ENCODE peak calls at places on chromosomes 7 and 10, in nine cellular contexts. One of them, this sample, is unnamed.
A peak's percentile ranks its signal among the peaks of the same experiment; 100 is the strongest.

GRCh38 chr7:95772298-95772770 is at the start of gene DYNC1I1:
- DNase-seq in left lung: peak; percentile 75
- DNase-seq in iPS DF 6.9: no peak
- DNase-seq in GM23338: peak; percentile 73
- DNase-seq in CD8-positive, alpha-beta T cell: no peak
- DNase-seq in left ventricle myocardium inferior: peak; percentile 81
- DNase-seq in PC-9: peak; percentile 43
- DNase-seq in IMR-90: peak; percentile 19
- DNase-seq in ovary: peak; percentile 80
- DNase-seq in this sample: peak; percentile 90

GRCh38 chr7:115689941-115690340 is 340.6 kb downstream of the TFEC start:
- DNase-seq in left ventricle myocardium inferior: no peak
- DNase-seq in left lung: no peak
- DNase-seq in iPS DF 6.9: no peak
- DNase-seq in GM23338: no peak
- DNase-seq in IMR-90: peak; percentile 48
- DNase-seq in ovary: no peak
- DNase-seq in CD8-positive, alpha-beta T cell: no peak
- DNase-seq in PC-9: no peak
- DNase-seq in this sample: no peak

GRCh38 chr10:97185326-97186058 is at the start of gene SLIT1:
- DNase-seq in CD8-positive, alpha-beta T cell: no peak
- DNase-seq in left ventricle myocardium inferior: no peak
- DNase-seq in PC-9: no peak
- DNase-seq in GM23338: peak; percentile 74
- DNase-seq in left lung: no peak
- DNase-seq in IMR-90: no peak
- DNase-seq in ovary: no peak
- DNase-seq in iPS DF 6.9: no peak
- DNase-seq in this sample: no peak

GRCh38 chr7:50450691-50451051 is 521 bp upstream of the FIGNL1 start:
- DNase-seq in PC-9: no peak
- DNase-seq in ovary: no peak
- DNase-seq in CD8-positive, alpha-beta T cell: no peak
- DNase-seq in iPS DF 6.9: no peak
- DNase-seq in IMR-90: no peak
- DNase-seq in left lung: no peak
- DNase-seq in GM23338: peak; percentile 56
- DNase-seq in left ventricle myocardium inferior: peak; percentile 23
- DNase-seq in this sample: no peak

GRCh38 chr7:142563470-142563869 is 185.8 kb upstream of the PRSS1 start:
- DNase-seq in PC-9: no peak
- DNase-seq in GM23338: no peak
- DNase-seq in left lung: no peak
- DNase-seq in ovary: no peak
- DNase-seq in iPS DF 6.9: no peak
- DNase-seq in IMR-90: peak; percentile 51
- DNase-seq in CD8-positive, alpha-beta T cell: no peak
- DNase-seq in left ventricle myocardium inferior: no peak
- DNase-seq in this sample: no peak

GRCh38 chr10:127338391-127339108 is 142.2 kb upstream of the INSYN2A start:
- DNase-seq in PC-9: no peak
- DNase-seq in CD8-positive, alpha-beta T cell: no peak
- DNase-seq in iPS DF 6.9: no peak
- DNase-seq in GM23338: no peak
- DNase-seq in IMR-90: no peak
- DNase-seq in ovary: no peak
- DNase-seq in left ventricle myocardium inferior: no peak
- DNase-seq in left lung: no peak
- DNase-seq in this sample: peak; percentile 54

GRCh38 chr10:103595933-103596726 is 102.6 kb downstream of the NEURL1 start:
- DNase-seq in IMR-90: no peak
- DNase-seq in left ventricle myocardium inferior: no peak
- DNase-seq in left lung: no peak
- DNase-seq in iPS DF 6.9: no peak
- DNase-seq in GM23338: no peak
- DNase-seq in CD8-positive, alpha-beta T cell: no peak
- DNase-seq in PC-9: no peak
- DNase-seq in ovary: no peak
- DNase-seq in this sample: no peak

GRCh38 chr7:39608278-39608677 is 15.1 kb upstream of the RALA start:
- DNase-seq in GM23338: peak; percentile 9
- DNase-seq in CD8-positive, alpha-beta T cell: no peak
- DNase-seq in iPS DF 6.9: no peak
- DNase-seq in left ventricle myocardium inferior: no peak
- DNase-seq in left lung: no peak
- DNase-seq in ovary: no peak
- DNase-seq in PC-9: no peak
- DNase-seq in IMR-90: no peak
- DNase-seq in this sample: no peak

DNA sequence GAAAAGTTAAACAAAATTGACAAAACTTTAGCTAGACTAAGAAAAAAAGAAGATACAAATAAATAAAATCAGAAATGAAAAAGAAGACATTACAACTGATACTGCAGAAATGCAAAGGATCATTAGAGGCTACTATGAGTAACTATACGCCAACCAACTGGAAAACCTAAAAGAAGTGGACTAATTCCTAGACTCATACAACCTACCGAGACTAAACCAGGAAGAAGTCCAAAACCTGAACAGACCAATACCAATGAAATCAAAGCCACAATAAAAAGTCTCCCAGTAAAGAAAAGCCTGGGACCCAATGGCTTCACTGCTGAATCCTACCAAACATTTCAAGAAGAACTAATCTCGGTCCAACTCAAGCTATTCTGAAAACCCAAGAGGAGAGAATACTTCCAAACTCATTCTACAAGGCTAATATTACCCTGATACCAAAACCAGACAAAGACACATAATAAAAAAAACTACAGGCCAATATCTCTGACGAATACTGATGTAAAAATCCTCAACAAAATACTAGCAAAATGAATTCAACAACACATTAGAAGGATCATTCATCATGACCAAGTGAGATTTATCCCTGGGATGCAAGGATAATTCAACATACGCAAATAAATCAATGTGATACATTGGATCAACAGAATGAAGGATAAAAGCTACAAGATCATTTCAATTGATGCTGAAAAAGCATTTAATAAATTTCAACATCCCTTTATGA is 20.3 kb downstream of the ELAPOR2 start:
- DNase-seq in iPS DF 6.9: no peak
- DNase-seq in CD8-positive, alpha-beta T cell: no peak
- DNase-seq in IMR-90: no peak
- DNase-seq in left lung: no peak
- DNase-seq in PC-9: no peak
- DNase-seq in left ventricle myocardium inferior: no peak
- DNase-seq in ovary: no peak
- DNase-seq in GM23338: no peak
- DNase-seq in this sample: no peak
- H3K4me3 ChIP-seq in iPS DF 6.9: peak overlapping the region; percentile 69
- H3K4me3 ChIP-seq in CD8-positive, alpha-beta T cell: no peak overlapping the region
- H3K4me3 ChIP-seq in IMR-90: no peak overlapping the region
- H3K4me3 ChIP-seq in left lung: no peak overlapping the region
- H3K4me3 ChIP-seq in PC-9: peak overlapping the region; percentile 88
- H3K4me3 ChIP-seq in left ventricle myocardium inferior: peak overlapping the region; percentile 52
- H3K4me3 ChIP-seq in ovary: peak overlapping the region; percentile 12
- H3K4me3 ChIP-seq in GM23338: peak overlapping the region; percentile 66
- H3K4me3 ChIP-seq in this sample: peak overlapping the region; percentile 98

GRCh38 chr10:124592101-124592500 is 130.5 kb downstream of the LHPP start:
- DNase-seq in IMR-90: no peak
- DNase-seq in ovary: no peak
- DNase-seq in CD8-positive, alpha-beta T cell: no peak
- DNase-seq in left ventricle myocardium inferior: no peak
- DNase-seq in iPS DF 6.9: no peak
- DNase-seq in GM23338: no peak
- DNase-seq in left lung: no peak
- DNase-seq in PC-9: no peak
- DNase-seq in this sample: no peak

GRCh38 chr10:124588736-124589451 is 127.3 kb downstream of the LHPP start:
- DNase-seq in GM23338: no peak
- DNase-seq in CD8-positive, alpha-beta T cell: no peak
- DNase-seq in IMR-90: peak; percentile 28
- DNase-seq in iPS DF 6.9: no peak
- DNase-seq in ovary: peak; percentile 74
- DNase-seq in left lung: no peak
- DNase-seq in PC-9: no peak
- DNase-seq in left ventricle myocardium inferior: peak; percentile 56
- DNase-seq in this sample: peak; percentile 45

GRCh38 chr10:124591123-124591495 is 129.5 kb downstream of the LHPP start:
- DNase-seq in IMR-90: no peak
- DNase-seq in CD8-positive, alpha-beta T cell: no peak
- DNase-seq in ovary: no peak
- DNase-seq in PC-9: no peak
- DNase-seq in left lung: no peak
- DNase-seq in left ventricle myocardium inferior: no peak
- DNase-seq in iPS DF 6.9: no peak
- DNase-seq in GM23338: no peak
- DNase-seq in this sample: no peak

GRCh38 chr10:124589491-124590006 is 127.9 kb downstream of the LHPP start:
- DNase-seq in ovary: peak; percentile 84
- DNase-seq in IMR-90: no peak
- DNase-seq in iPS DF 6.9: no peak
- DNase-seq in left lung: no peak
- DNase-seq in PC-9: no peak
- DNase-seq in CD8-positive, alpha-beta T cell: no peak
- DNase-seq in left ventricle myocardium inferior: no peak
- DNase-seq in GM23338: no peak
- DNase-seq in this sample: no peak

DNA sequence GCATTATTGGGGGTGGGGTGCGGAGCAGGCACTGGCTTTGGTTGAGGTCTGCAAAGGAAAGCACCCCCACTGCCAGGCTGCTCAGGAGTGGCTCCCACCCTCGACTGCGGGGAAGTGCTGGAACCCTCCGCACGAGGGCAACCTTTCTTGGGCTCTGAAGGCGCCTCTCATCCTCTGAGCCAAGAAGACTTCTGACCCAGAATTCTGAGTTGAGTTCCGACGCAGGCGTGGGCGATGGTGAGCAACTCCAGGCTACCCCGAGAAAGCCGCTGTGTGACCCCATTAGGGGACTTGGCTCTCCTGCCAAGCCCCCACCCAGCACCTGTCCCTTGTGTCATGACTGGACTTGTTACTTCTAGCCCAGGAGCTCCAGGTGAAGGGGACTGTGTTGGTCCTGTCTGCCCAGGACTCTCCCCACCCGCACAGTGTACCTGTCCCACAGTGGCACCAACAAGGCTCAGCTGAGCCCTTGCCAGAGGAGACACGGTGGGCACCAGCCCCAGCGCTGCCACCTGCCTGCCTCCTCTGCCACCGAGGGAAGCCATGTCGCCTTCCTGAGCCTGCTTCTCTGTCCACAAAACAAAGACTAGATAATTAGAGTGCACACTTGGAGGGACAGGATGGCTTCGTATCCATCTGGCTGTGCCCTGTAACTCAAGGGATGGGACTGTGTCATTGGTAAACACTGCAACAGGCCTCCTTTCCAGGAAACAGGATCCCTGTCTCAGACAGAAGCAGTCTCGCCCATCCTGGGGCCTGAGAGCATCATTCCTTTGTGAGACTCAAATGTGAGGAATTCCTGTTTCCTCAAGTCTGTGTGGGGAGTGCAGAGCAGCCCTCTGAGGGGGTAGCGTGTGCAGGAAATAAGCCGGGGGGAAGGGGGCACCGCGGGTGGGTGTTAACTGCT is 128.8 kb downstream of the LHPP start:
- DNase-seq in CD8-positive, alpha-beta T cell: no peak
- DNase-seq in ovary: no peak
- DNase-seq in iPS DF 6.9: no peak
- DNase-seq in GM23338: no peak
- DNase-seq in PC-9: no peak
- DNase-seq in left ventricle myocardium inferior: peak; percentile 5
- DNase-seq in IMR-90: no peak
- DNase-seq in left lung: no peak
- DNase-seq in this sample: no peak
- H3K27ac ChIP-seq in CD8-positive, alpha-beta T cell: no peak overlapping the region
- H3K27ac ChIP-seq in ovary: peak overlapping the region; percentile 60
- H3K27ac ChIP-seq in iPS DF 6.9: no peak overlapping the region
- H3K27ac ChIP-seq in GM23338: no peak overlapping the region
- H3K27ac ChIP-seq in PC-9: no peak overlapping the region
- H3K27ac ChIP-seq in left ventricle myocardium inferior: no peak overlapping the region
- H3K27ac ChIP-seq in IMR-90: no peak overlapping the region
- H3K27ac ChIP-seq in left lung: no peak overlapping the region
- H3K27ac ChIP-seq in this sample: no peak overlapping the region

DNA sequence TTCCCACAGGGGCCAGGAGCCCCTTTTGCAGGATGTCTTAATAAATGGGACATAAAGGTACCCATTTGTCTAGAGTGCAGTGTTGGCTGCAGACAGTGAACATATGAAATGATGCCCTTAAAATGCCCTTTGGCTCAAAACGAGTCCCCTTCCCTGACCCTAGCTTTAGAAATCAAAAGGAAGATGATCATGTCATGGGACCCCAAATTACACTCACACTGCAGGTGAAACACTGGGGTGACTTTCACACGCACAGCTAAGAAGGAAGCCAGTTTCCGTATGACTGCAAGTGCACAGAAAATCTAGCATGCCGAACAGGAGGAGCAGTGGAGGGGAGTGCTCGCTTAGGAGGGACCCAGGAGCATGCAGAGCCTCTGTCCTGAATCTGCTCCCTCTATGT is 154.5 kb upstream of the KLF14 start:
- DNase-seq in ovary: no peak
- DNase-seq in left ventricle myocardium inferior: no peak
- DNase-seq in left lung: no peak
- DNase-seq in iPS DF 6.9: no peak
- DNase-seq in CD8-positive, alpha-beta T cell: no peak
- DNase-seq in IMR-90: no peak
- DNase-seq in GM23338: no peak
- DNase-seq in PC-9: no peak
- DNase-seq in this sample: no peak
- H3K4me1 ChIP-seq in ovary: peaks cover 9% of the 10 kb centered on the region
- H3K4me1 ChIP-seq in left ventricle myocardium inferior: peaks cover 83% of the 10 kb centered on the region
- H3K4me1 ChIP-seq in left lung: peaks cover 90% of the 10 kb centered on the region
- H3K4me1 ChIP-seq in iPS DF 6.9: peaks cover 1% of the 10 kb centered on the region
- H3K4me1 ChIP-seq in CD8-positive, alpha-beta T cell: no peaks in the 10 kb centered on the region
- H3K4me1 ChIP-seq in IMR-90: peaks cover 45% of the 10 kb centered on the region
- H3K4me1 ChIP-seq in GM23338: no peaks in the 10 kb centered on the region
- H3K4me1 ChIP-seq in PC-9: peaks cover 95% of the 10 kb centered on the region
- H3K4me1 ChIP-seq in this sample: no peaks in the 10 kb centered on the region

DNA sequence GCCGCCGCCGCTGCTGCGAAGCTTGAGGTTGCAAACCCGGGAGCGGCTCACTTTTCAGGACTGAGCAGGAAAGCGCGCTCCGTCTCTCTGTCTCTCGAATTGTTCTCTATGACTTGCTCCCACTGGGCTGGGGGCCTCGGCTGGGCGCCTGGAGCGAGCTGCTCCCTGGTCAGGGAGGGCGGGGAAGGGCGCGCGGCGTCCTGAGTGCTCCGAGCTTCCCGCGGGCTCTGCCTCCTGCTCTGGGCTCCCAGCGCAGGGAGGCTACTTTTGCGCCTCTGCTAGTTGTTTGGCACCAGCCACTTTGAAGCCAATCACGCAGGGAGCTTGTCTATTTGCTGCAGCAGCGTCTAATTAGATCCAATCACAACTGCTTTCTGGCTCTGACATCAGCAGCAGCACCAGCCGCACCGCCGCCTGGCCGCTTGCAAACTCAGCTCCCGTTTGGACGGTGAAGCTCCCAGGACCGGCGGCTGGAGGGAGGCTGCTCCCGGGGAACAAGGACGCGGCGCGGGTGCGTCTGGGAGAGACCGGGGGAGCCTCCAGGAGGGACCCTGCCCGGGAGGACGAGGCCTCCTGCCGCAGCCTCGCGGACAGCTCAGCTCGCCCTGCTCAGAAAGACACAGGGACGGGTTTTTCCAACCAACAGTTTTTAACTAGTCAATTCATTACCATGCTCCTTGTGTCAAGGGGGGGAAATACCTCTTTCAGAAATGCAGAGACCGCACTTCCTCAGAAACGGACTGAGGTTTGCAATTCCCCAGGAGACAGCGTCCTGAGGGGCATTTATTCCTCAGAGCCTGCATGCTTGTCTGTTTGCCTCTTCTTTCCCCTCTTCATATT is at the start of gene ADARB2:
- DNase-seq in GM23338: peak; percentile 91
- DNase-seq in iPS DF 6.9: no peak
- DNase-seq in left ventricle myocardium inferior: no peak
- DNase-seq in CD8-positive, alpha-beta T cell: no peak
- DNase-seq in PC-9: no peak
- DNase-seq in ovary: peak; percentile 16
- DNase-seq in left lung: no peak
- DNase-seq in IMR-90: no peak
- DNase-seq in this sample: peak; percentile 92
- H3K4me3 ChIP-seq in GM23338: peak within 1 kb of the TSS; percentile 65
- H3K4me3 ChIP-seq in iPS DF 6.9: peak within 1 kb of the TSS; percentile 51
- H3K4me3 ChIP-seq in left ventricle myocardium inferior: peak within 1 kb of the TSS; percentile 57
- H3K4me3 ChIP-seq in CD8-positive, alpha-beta T cell: no peak within 1 kb of the TSS
- H3K4me3 ChIP-seq in PC-9: no peak within 1 kb of the TSS
- H3K4me3 ChIP-seq in ovary: no peak within 1 kb of the TSS
- H3K4me3 ChIP-seq in left lung: peak within 1 kb of the TSS; percentile 3
- H3K4me3 ChIP-seq in IMR-90: no peak within 1 kb of the TSS
- H3K4me3 ChIP-seq in this sample: peak within 1 kb of the TSS; percentile 36

This sample was measured in cardiac muscle cell.